ENCODE peak calls at places on chromosome 7, in ten cellular contexts. One of them, this sample, is unnamed.

GRCh38 chr7:146655928-146656797 is 539.6 kb downstream of the CNTNAP2 start:
- DNase-seq in endodermal cell: no peak
- DNase-seq in transverse colon: no peak
- DNase-seq in adrenal gland: no peak
- DNase-seq in heart left ventricle: no peak
- DNase-seq in suprapubic skin: no peak
- DNase-seq in BE2C: no peak
- DNase-seq in astrocyte: no peak
- DNase-seq in AG10803: peak
- DNase-seq in IMR-90: no peak
- DNase-seq in this sample: no peak

GRCh38 chr7:132169730-132170129 is 406.5 kb downstream of the PLXNA4 start:
- DNase-seq in endodermal cell: no peak
- DNase-seq in transverse colon: no peak
- DNase-seq in adrenal gland: no peak
- DNase-seq in heart left ventricle: no peak
- DNase-seq in suprapubic skin: no peak
- DNase-seq in BE2C: no peak
- DNase-seq in astrocyte: no peak
- DNase-seq in AG10803: no peak
- DNase-seq in IMR-90: no peak
- DNase-seq in this sample: no peak

GRCh38 chr7:27175005-27175625 is 995 bp upstream of the HOXA10 start:
- DNase-seq in endodermal cell: peak
- DNase-seq in transverse colon: peak
- DNase-seq in adrenal gland: no peak
- DNase-seq in heart left ventricle: no peak
- DNase-seq in suprapubic skin: peak
- DNase-seq in BE2C: no peak
- DNase-seq in astrocyte: no peak
- DNase-seq in AG10803: no peak
- DNase-seq in IMR-90: no peak
- DNase-seq in this sample: no peak

GRCh38 chr7:103797647-103798307 is 191.7 kb downstream of the RELN start:
- DNase-seq in endodermal cell: no peak
- DNase-seq in transverse colon: no peak
- DNase-seq in adrenal gland: no peak
- DNase-seq in heart left ventricle: no peak
- DNase-seq in suprapubic skin: no peak
- DNase-seq in BE2C: peak
- DNase-seq in astrocyte: no peak
- DNase-seq in AG10803: no peak
- DNase-seq in IMR-90: no peak
- DNase-seq in this sample: no peak

GRCh38 chr7:95915731-95916130 is 143.4 kb downstream of the DYNC1I1 start:
- DNase-seq in endodermal cell: no peak
- DNase-seq in transverse colon: no peak
- DNase-seq in adrenal gland: no peak
- DNase-seq in heart left ventricle: no peak
- DNase-seq in suprapubic skin: no peak
- DNase-seq in BE2C: no peak
- DNase-seq in astrocyte: no peak
- DNase-seq in AG10803: no peak
- DNase-seq in IMR-90: no peak
- DNase-seq in this sample: no peak

GRCh38 chr7:130957140-130957513 is 223.1 kb upstream of the KLF14 start:
- DNase-seq in endodermal cell: no peak
- DNase-seq in transverse colon: no peak
- DNase-seq in adrenal gland: no peak
- DNase-seq in heart left ventricle: no peak
- DNase-seq in suprapubic skin: no peak
- DNase-seq in BE2C: no peak
- DNase-seq in astrocyte: no peak
- DNase-seq in AG10803: no peak
- DNase-seq in IMR-90: no peak
- DNase-seq in this sample: no peak

GRCh38 chr7:103735377-103735776 is 254.1 kb downstream of the RELN start:
- DNase-seq in endodermal cell: no peak
- DNase-seq in transverse colon: no peak
- DNase-seq in adrenal gland: no peak
- DNase-seq in heart left ventricle: no peak
- DNase-seq in suprapubic skin: no peak
- DNase-seq in BE2C: peak
- DNase-seq in astrocyte: peak
- DNase-seq in AG10803: no peak
- DNase-seq in IMR-90: peak
- DNase-seq in this sample: peak

GRCh38 chr7:26151953-26152781 is at the start of gene NFE2L3:
- DNase-seq in endodermal cell: peak
- DNase-seq in transverse colon: peak
- DNase-seq in adrenal gland: peak
- DNase-seq in heart left ventricle: peak
- DNase-seq in suprapubic skin: peak
- DNase-seq in BE2C: peak
- DNase-seq in astrocyte: peak
- DNase-seq in AG10803: peak
- DNase-seq in IMR-90: peak
- DNase-seq in this sample: no peak

GRCh38 chr7:123397746-123398145 is 136.6 kb downstream of the IQUB start:
- DNase-seq in endodermal cell: no peak
- DNase-seq in transverse colon: no peak
- DNase-seq in adrenal gland: no peak
- DNase-seq in heart left ventricle: no peak
- DNase-seq in suprapubic skin: no peak
- DNase-seq in BE2C: no peak
- DNase-seq in astrocyte: no peak
- DNase-seq in AG10803: no peak
- DNase-seq in IMR-90: no peak
- DNase-seq in this sample: no peak

GRCh38 chr7:28988818-28989595 is 30.9 kb upstream of the TRIL start:
- DNase-seq in endodermal cell: no peak
- DNase-seq in transverse colon: peak
- DNase-seq in adrenal gland: no peak
- DNase-seq in heart left ventricle: no peak
- DNase-seq in suprapubic skin: peak
- DNase-seq in BE2C: no peak
- DNase-seq in astrocyte: peak
- DNase-seq in AG10803: peak
- DNase-seq in IMR-90: peak
- DNase-seq in this sample: no peak

GRCh38 chr7:27158436-27159277 is 2.2 kb upstream of the HOXA7 start:
- DNase-seq in endodermal cell: peak
- DNase-seq in transverse colon: peak
- DNase-seq in adrenal gland: peak
- DNase-seq in heart left ventricle: no peak
- DNase-seq in suprapubic skin: peak
- DNase-seq in BE2C: peak
- DNase-seq in astrocyte: no peak
- DNase-seq in AG10803: no peak
- DNase-seq in IMR-90: no peak
- DNase-seq in this sample: no peak

GRCh38 chr7:116710764-116711452 is 38.9 kb downstream of the MET start:
- DNase-seq in endodermal cell: no peak
- DNase-seq in transverse colon: no peak
- DNase-seq in adrenal gland: no peak
- DNase-seq in heart left ventricle: no peak
- DNase-seq in suprapubic skin: no peak
- DNase-seq in BE2C: no peak
- DNase-seq in astrocyte: no peak
- DNase-seq in AG10803: no peak
- DNase-seq in IMR-90: no peak
- DNase-seq in this sample: no peak

GRCh38 chr7:150450491-150450992 is at the start of gene GIMAP8:
- DNase-seq in endodermal cell: peak
- DNase-seq in transverse colon: peak
- DNase-seq in adrenal gland: peak
- DNase-seq in heart left ventricle: peak
- DNase-seq in suprapubic skin: no peak
- DNase-seq in BE2C: no peak
- DNase-seq in astrocyte: no peak
- DNase-seq in AG10803: no peak
- DNase-seq in IMR-90: no peak
- DNase-seq in this sample: no peak

DNA sequence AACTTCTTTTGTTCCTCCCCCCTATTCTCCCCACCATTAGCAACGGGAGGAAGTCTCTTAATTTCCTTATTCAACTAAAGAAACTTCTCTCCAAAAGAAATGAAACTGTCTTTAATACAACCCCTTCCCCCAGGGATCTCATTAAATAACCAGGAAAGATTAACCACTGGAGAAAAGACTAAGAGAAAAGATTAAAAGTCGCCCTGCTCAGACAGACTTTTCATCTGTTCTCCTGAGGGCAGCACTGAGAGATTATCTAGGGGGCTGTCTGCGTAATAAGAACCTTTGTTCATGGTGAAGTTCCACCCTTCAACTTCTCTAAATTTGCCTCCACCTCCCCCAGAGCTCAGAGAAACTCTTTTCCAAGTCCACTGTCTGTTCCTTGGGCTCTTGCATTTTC is 105.5 kb downstream of the HGF start:
- DNase-seq in endodermal cell: no peak
- DNase-seq in transverse colon: no peak
- DNase-seq in adrenal gland: no peak
- DNase-seq in heart left ventricle: no peak
- DNase-seq in suprapubic skin: no peak
- DNase-seq in BE2C: no peak
- DNase-seq in astrocyte: no peak
- DNase-seq in AG10803: no peak
- DNase-seq in IMR-90: no peak
- DNase-seq in this sample: no peak
- TF ChIP-seq CTCF in endodermal cell: peak
- TF ChIP-seq CTCF in transverse colon: no peak
- TF ChIP-seq CTCF in adrenal gland: no peak
- TF ChIP-seq CTCF in heart left ventricle: no peak
- TF ChIP-seq CTCF in suprapubic skin: no peak
- TF ChIP-seq CTCF in BE2C: no peak
- TF ChIP-seq CTCF in astrocyte: no peak
- TF ChIP-seq CTCF in AG10803: no peak
- TF ChIP-seq CTCF in IMR-90: no peak
- TF ChIP-seq CTCF in this sample: no peak

DNA sequence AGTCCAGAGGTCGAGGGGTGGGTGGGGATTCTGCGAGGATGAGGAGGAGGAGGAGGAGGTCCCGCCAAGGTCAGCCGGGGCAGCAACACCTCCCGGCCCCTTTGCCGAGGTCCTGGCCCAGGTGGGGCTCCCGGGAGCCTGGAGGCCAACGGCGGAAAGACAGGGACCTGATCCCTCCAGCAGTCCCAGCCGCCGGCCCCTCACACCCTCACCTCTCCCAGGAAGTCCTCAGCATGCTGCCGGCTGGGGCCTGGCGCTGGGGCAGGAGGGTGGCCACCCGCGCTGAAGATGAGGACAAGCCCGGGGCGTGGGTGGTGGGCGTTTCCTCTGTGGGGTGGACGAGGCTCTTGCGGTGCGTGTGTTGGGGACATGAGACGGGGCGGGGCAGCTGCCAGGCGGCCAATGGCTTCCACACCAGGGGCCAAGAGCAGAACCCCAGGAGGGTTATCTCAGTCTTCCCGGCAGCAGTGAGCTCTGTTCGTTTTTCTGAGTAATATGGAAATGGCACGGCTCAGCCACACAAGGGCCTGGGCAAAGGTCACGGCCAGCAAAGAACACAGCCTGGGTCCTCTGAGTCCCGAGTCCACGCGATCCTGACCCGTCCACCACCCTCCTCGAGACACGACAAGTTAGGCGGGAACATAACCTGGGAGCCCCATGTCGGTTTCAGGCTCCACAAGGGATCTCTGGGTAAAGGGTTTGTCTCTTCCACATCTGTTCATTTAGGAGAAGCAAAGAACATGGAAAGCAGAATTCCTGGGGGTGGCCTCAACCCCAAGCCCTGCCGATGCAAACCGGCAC is 82.9 kb upstream of the PDGFA start:
- DNase-seq in endodermal cell: peak
- DNase-seq in transverse colon: peak
- DNase-seq in adrenal gland: no peak
- DNase-seq in heart left ventricle: no peak
- DNase-seq in suprapubic skin: peak
- DNase-seq in BE2C: no peak
- DNase-seq in astrocyte: no peak
- DNase-seq in AG10803: no peak
- DNase-seq in IMR-90: no peak
- DNase-seq in this sample: no peak
- H3K4me3 ChIP-seq in endodermal cell: no peak
- H3K4me3 ChIP-seq in transverse colon: no peak
- H3K4me3 ChIP-seq in adrenal gland: no peak
- H3K4me3 ChIP-seq in heart left ventricle: no peak
- H3K4me3 ChIP-seq in suprapubic skin: peak
- H3K4me3 ChIP-seq in BE2C: no peak
- H3K4me3 ChIP-seq in astrocyte: no peak
- H3K4me3 ChIP-seq in AG10803: no peak
- H3K4me3 ChIP-seq in IMR-90: no peak
- H3K4me3 ChIP-seq in this sample: no peak

DNA sequence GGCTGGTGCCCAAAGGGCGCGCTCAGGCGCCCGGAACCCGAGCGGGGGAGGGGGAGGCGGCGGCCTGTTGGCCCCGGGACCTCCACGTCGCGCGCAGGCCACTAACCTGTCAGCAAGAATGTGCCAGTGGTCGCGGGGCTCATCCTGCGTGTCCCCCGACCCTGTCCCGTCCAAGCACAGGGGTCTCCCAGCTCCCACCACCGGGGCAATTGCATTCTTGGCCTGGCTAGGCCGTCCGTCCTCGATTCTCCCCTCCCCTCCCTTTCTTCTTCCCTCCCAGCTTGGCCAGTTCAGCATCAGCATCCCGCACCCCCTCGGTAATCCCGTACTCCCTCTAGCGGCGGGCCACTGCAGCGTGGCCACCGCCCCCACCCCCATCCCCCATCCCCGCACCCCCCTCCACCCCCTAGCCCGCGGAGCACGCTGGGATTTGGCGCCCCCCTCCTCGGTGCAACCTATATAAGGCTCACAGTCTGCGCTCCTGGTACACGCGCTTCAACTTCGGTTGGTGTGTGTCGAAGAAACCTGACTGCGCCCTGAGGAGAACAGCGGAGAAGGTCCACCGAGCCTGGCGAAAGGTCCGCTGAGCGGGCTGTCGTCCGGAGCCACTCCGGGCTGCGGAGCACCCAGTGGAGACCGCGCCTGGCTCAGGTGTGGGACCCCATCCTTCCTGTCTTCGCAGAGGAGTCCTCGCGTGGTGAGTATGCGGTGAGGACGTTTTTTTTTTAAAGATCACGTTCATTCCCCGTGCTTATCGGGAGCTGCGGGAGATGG is at the start of gene SGCE:
- DNase-seq in endodermal cell: peak
- DNase-seq in transverse colon: peak
- DNase-seq in adrenal gland: peak
- DNase-seq in heart left ventricle: peak
- DNase-seq in suprapubic skin: peak
- DNase-seq in BE2C: peak
- DNase-seq in astrocyte: peak
- DNase-seq in AG10803: peak
- DNase-seq in IMR-90: peak
- DNase-seq in this sample: no peak
- TF ChIP-seq CTCF in endodermal cell: peak
- TF ChIP-seq CTCF in transverse colon: peak
- TF ChIP-seq CTCF in adrenal gland: peak
- TF ChIP-seq CTCF in heart left ventricle: peak
- TF ChIP-seq CTCF in suprapubic skin: peak
- TF ChIP-seq CTCF in BE2C: peak
- TF ChIP-seq CTCF in astrocyte: peak
- TF ChIP-seq CTCF in AG10803: peak
- TF ChIP-seq CTCF in IMR-90: peak
- TF ChIP-seq CTCF in this sample: peak

GRCh38 chr7:105643384-105643783 is 62.1 kb upstream of the EFCAB10 start:
- DNase-seq in endodermal cell: peak
- DNase-seq in transverse colon: no peak
- DNase-seq in adrenal gland: no peak
- DNase-seq in heart left ventricle: peak
- DNase-seq in suprapubic skin: no peak
- DNase-seq in BE2C: peak
- DNase-seq in astrocyte: no peak
- DNase-seq in AG10803: peak
- DNase-seq in IMR-90: no peak
- DNase-seq in this sample: no peak
- H3K4me3 ChIP-seq in endodermal cell: no peak
- H3K4me3 ChIP-seq in transverse colon: no peak
- H3K4me3 ChIP-seq in adrenal gland: no peak
- H3K4me3 ChIP-seq in heart left ventricle: no peak
- H3K4me3 ChIP-seq in suprapubic skin: no peak
- H3K4me3 ChIP-seq in BE2C: no peak
- H3K4me3 ChIP-seq in astrocyte: no peak
- H3K4me3 ChIP-seq in AG10803: no peak
- H3K4me3 ChIP-seq in IMR-90: no peak
- H3K4me3 ChIP-seq in this sample: no peak